ENCODE peak calls at places on chromosomes 12 and 14, in four cellular contexts. O, Y, H and U are unnamed samples.

GRCh38 chr12:84698576-84699333 is 213.8 kb downstream of the SLC6A15 start:
- ATAC-seq in O (no peak), Y (no peak), H (no peak), U (no peak)

GRCh38 chr14:67453575-67454300 is 34.8 kb downstream of the TMEM229B start:
- ATAC-seq in O (no peak), Y (peak; percentile 50), H (no peak), U (no peak)

GRCh38 chr12:43294881-43295280 is 257.1 kb downstream of the ADAMTS20 start:
- ATAC-seq in O (no peak), Y (no peak), H (no peak), U (no peak)

GRCh38 chr14:34498684-34499412 is 36.8 kb upstream of the SPTSSA start:
- ATAC-seq in O (peak; percentile 88), Y (no peak), H (peak; percentile 54), U (peak; percentile 66)

GRCh38 chr14:77589099-77589498 is 27.3 kb downstream of the SPTLC2 start:
- ATAC-seq in O (peak; percentile 27), Y (no peak), H (no peak), U (no peak)

GRCh38 chr12:26402648-26403047 is 207.3 kb downstream of the SSPN start:
- ATAC-seq in O (peak; percentile 84), Y (no peak), H (peak; percentile 98), U (peak; percentile 98)

GRCh38 chr12:1518763-1519516 is 75.4 kb downstream of the FBXL14 start:
- ATAC-seq in O (peak; percentile 89), Y (peak; percentile 29), H (peak; percentile 84), U (peak; percentile 69)

GRCh38 chr12:65926119-65927004 is 102.1 kb downstream of the HMGA2 start:
- ATAC-seq in O (no peak), Y (no peak), H (no peak), U (no peak)

GRCh38 chr14:70013269-70013873 is 134.2 kb downstream of the SMOC1 start:
- ATAC-seq in O (no peak), Y (no peak), H (peak; percentile 91), U (no peak)

GRCh38 chr12:89597210-89597609 is 71.4 kb upstream of the POC1B start:
- ATAC-seq in O (no peak), Y (no peak), H (no peak), U (no peak)

GRCh38 chr12:65825323-65825572 is 965 bp downstream of the HMGA2 start:
- ATAC-seq in O (peak; percentile 26), Y (no peak), H (no peak), U (peak; percentile 30)

GRCh38 chr14:98227000-98227726 is 1044.8 kb downstream of the BCL11B start:
- ATAC-seq in O (no peak), Y (no peak), H (no peak), U (no peak)

GRCh38 chr12:12107678-12108077 is 36.9 kb downstream of the BCL2L14 start:
- ATAC-seq in O (no peak), Y (peak; percentile 16), H (no peak), U (no peak)

GRCh38 chr12:110304061-110304551 is 23.1 kb downstream of the ATP2A2 start:
- ATAC-seq in O (no peak), Y (no peak), H (no peak), U (peak; percentile 88)

GRCh38 chr12:71602745-71603577 is 60.7 kb downstream of the ZFC3H1 start:
- ATAC-seq in O (peak; percentile 26), Y (peak; percentile 38), H (no peak), U (peak; percentile 26)

GRCh38 chr14:68820536-68820935 is 27.7 kb upstream of the ZFP36L1 start:
- ATAC-seq in O (no peak), Y (no peak), H (no peak), U (no peak)

GRCh38 chr12:11727133-11727664 is 77.7 kb downstream of the ETV6 start:
- ATAC-seq in O (no peak), Y (no peak), H (no peak), U (no peak)

GRCh38 chr14:78530078-78530477 is 359.9 kb downstream of the NRXN3 start:
- ATAC-seq in O (no peak), Y (no peak), H (no peak), U (no peak)

GRCh38 chr14:81323621-81324400 is 76.3 kb downstream of the STON2 start:
- ATAC-seq in O (peak; percentile 96), Y (peak; percentile 67), H (peak; percentile 99), U (peak; percentile 95)

GRCh38 chr12:93763746-93764147 is 86.6 kb downstream of the CRADD start:
- ATAC-seq in O (no peak), Y (no peak), H (no peak), U (no peak)

GRCh38 chr12:107351716-107352115 is 258.4 kb upstream of the CRY1 start:
- ATAC-seq in O (no peak), Y (no peak), H (no peak), U (no peak)

GRCh38 chr12:26790645-26790994 is 42.4 kb downstream of the ITPR2 start:
- ATAC-seq in O (peak; percentile 59), Y (no peak), H (no peak), U (no peak)